ENCODE peak calls at places on chromosome X, in seven cellular contexts. Q, H, I, G, J, C and V are unnamed samples.

GRCh38 chrX:44223150-44223549 is 120.3 kb downstream of the EFHC2 start:
- DNase-seq in Q (no peak), H (no peak), I (no peak), G (no peak), J (peak), C (no peak), V (no peak)

GRCh38 chrX:110418220-110418856 is 59.7 kb downstream of the RTL9 start:
- DNase-seq in Q (peak), H (no peak), I (peak), G (peak), J (no peak), C (no peak), V (peak)

GRCh38 chrX:11190745-11191510 is 79.8 kb downstream of the HCCS start:
- DNase-seq in Q (no peak), H (no peak), I (no peak), G (peak), J (no peak), C (no peak), V (no peak)

GRCh38 chrX:139831689-139832456 is 101.0 kb downstream of the ATP11C start:
- DNase-seq in Q (no peak), H (no peak), I (no peak), G (peak), J (no peak), C (no peak), V (no peak)

GRCh38 chrX:42597481-42597880 is 180.5 kb downstream of the PPP1R2C start:
- DNase-seq in Q (no peak), H (no peak), I (no peak), G (no peak), J (no peak), C (no peak), V (no peak)

GRCh38 chrX:107226766-107227165 is 20.4 kb downstream of the DNAAF6 start:
- DNase-seq in Q (no peak), H (no peak), I (no peak), G (no peak), J (no peak), C (no peak), V (no peak)

GRCh38 chrX:43283187-43283586 is 372.9 kb upstream of the MAOA start:
- DNase-seq in Q (no peak), H (no peak), I (no peak), G (no peak), J (no peak), C (no peak), V (no peak)

GRCh38 chrX:11968991-11969390 is 169.3 kb upstream of the FRMPD4 start:
- DNase-seq in Q (no peak), H (no peak), I (no peak), G (no peak), J (no peak), C (no peak), V (no peak)

GRCh38 chrX:129310000-129310399 is 213.3 kb downstream of the SMARCA1 start:
- DNase-seq in Q (no peak), H (no peak), I (no peak), G (no peak), J (no peak), C (no peak), V (no peak)

GRCh38 chrX:101729986-101730385 is 70.3 kb upstream of the ARMCX2 start:
- DNase-seq in Q (no peak), H (no peak), I (no peak), G (no peak), J (no peak), C (no peak), V (no peak)

GRCh38 chrX:152206426-152206825 is 68.0 kb upstream of the MAGEA10 start:
- DNase-seq in Q (no peak), H (no peak), I (no peak), G (no peak), J (no peak), C (no peak), V (no peak)

GRCh38 chrX:50799531-50799961 is 14.4 kb downstream of the SHROOM4 start:
- DNase-seq in Q (no peak), H (peak), I (no peak), G (peak), J (no peak), C (no peak), V (no peak)

GRCh38 chrX:29257516-29257915 is 670.3 kb downstream of the IL1RAPL1 start:
- DNase-seq in Q (no peak), H (no peak), I (no peak), G (no peak), J (no peak), C (no peak), V (no peak)

GRCh38 chrX:107829880-107830279 is 4.2 kb downstream of the MID2 start:
- DNase-seq in Q (no peak), H (no peak), I (no peak), G (no peak), J (no peak), C (no peak), V (no peak)

GRCh38 chrX:46770006-46770816 is 11.3 kb upstream of the SLC9A7 start:
- DNase-seq in Q (no peak), H (no peak), I (no peak), G (no peak), J (no peak), C (no peak), V (no peak)

GRCh38 chrX:131633285-131633917 is 89.5 kb downstream of the OR13H1 start:
- DNase-seq in Q (peak), H (no peak), I (peak), G (peak), J (peak), C (no peak), V (peak)

GRCh38 chrX:85084770-85085393 is 81.2 kb downstream of the APOOL start:
- DNase-seq in Q (no peak), H (no peak), I (peak), G (peak), J (peak), C (no peak), V (no peak)

GRCh38 chrX:78831523-78831922 is 84.0 kb downstream of the LPAR4 start:
- DNase-seq in Q (no peak), H (no peak), I (no peak), G (no peak), J (no peak), C (no peak), V (no peak)

GRCh38 chrX:14290335-14290734 is 239.0 kb upstream of the GLRA2 start:
- DNase-seq in Q (no peak), H (no peak), I (no peak), G (no peak), J (no peak), C (no peak), V (no peak)

GRCh38 chrX:3518870-3519269 is 172.4 kb upstream of the MXRA5 start:
- DNase-seq in Q (no peak), H (peak), I (no peak), G (peak), J (peak), C (peak), V (no peak)

GRCh38 chrX:12447448-12448154 is 309.3 kb downstream of the FRMPD4 start:
- DNase-seq in Q (no peak), H (peak), I (no peak), G (peak), J (no peak), C (no peak), V (no peak)

GRCh38 chrX:34300871-34301270 is 168.8 kb upstream of the FAM47A start:
- DNase-seq in Q (peak), H (no peak), I (peak), G (peak), J (peak), C (no peak), V (no peak)

GRCh38 chrX:9671998-9672397 is 93.6 kb downstream of the GPR143 start:
- DNase-seq in Q (no peak), H (no peak), I (no peak), G (no peak), J (no peak), C (no peak), V (no peak)

GRCh38 chrX:129717902-129718301 is 20.9 kb upstream of the XPNPEP2 start:
- DNase-seq in Q (no peak), H (no peak), I (no peak), G (no peak), J (no peak), C (peak), V (no peak)

GRCh38 chrX:10158279-10158939 is 1.6 kb downstream of the CLCN4 start:
- DNase-seq in Q (peak), H (no peak), I (peak), G (peak), J (no peak), C (no peak), V (peak)

GRCh38 chrX:118418811-118419251 is 72.9 kb downstream of the WDR44 start:
- DNase-seq in Q (peak), H (no peak), I (no peak), G (no peak), J (no peak), C (no peak), V (no peak)

GRCh38 chrX:49761481-49761880 is 65.7 kb upstream of the PAGE1 start:
- DNase-seq in Q (peak), H (no peak), I (peak), G (peak), J (no peak), C (no peak), V (no peak)

GRCh38 chrX:1006156-1006730 is 206.2 kb downstream of the CRLF2 start:
- DNase-seq in Q (no peak), H (no peak), I (no peak), G (no peak), J (no peak), C (peak), V (no peak)

GRCh38 chrX:123869488-123869887 is 9.6 kb downstream of the XIAP start:
- DNase-seq in Q (no peak), H (no peak), I (no peak), G (no peak), J (no peak), C (no peak), V (no peak)

GRCh38 chrX:68936608-68937007 is 107.8 kb downstream of the EFNB1 start:
- DNase-seq in Q (no peak), H (peak), I (no peak), G (peak), J (no peak), C (no peak), V (no peak)

GRCh38 chrX:49862093-49862492 is 17.2 kb upstream of the USP27X start:
- DNase-seq in Q (no peak), H (no peak), I (no peak), G (no peak), J (no peak), C (no peak), V (no peak)

GRCh38 chrX:19085975-19086772 is 36.1 kb downstream of the ADGRG2 start:
- DNase-seq in Q (no peak), H (no peak), I (no peak), G (no peak), J (no peak), C (no peak), V (no peak)

GRCh38 chrX:37993857-37994619 is 12.3 kb upstream of the SYTL5 start:
- DNase-seq in Q (peak), H (no peak), I (no peak), G (peak), J (peak), C (no peak), V (no peak)

GRCh38 chrX:38233891-38234807 is 13.5 kb upstream of the SRPX start:
- DNase-seq in Q (no peak), H (peak), I (no peak), G (no peak), J (no peak), C (no peak), V (no peak)

GRCh38 chrX:72609313-72609712 is 36.7 kb upstream of the HDAC8 start:
- DNase-seq in Q (no peak), H (no peak), I (no peak), G (peak), J (no peak), C (no peak), V (no peak)

GRCh38 chrX:151004085-151004484 is 20.9 kb downstream of the HMGB3 start:
- DNase-seq in Q (no peak), H (no peak), I (no peak), G (no peak), J (no peak), C (no peak), V (no peak)
- TF ChIP-seq CTCF in Q (no peak), H (no peak), I (no peak), G (no peak), J (peak), C (no peak), V (no peak)

GRCh38 chrX:154047266-154047665 is 27.6 kb upstream of the IRAK1 start:
- DNase-seq in Q (no peak), H (no peak), I (no peak), G (no peak), J (no peak), C (no peak), V (no peak)
- TF ChIP-seq CTCF in Q (no peak), H (no peak), I (no peak), G (no peak), J (no peak), C (no peak), V (no peak)

GRCh38 chrX:25020391-25021131 is 4.8 kb upstream of the ARX start:
- DNase-seq in Q (peak), H (no peak), I (peak), G (peak), J (no peak), C (no peak), V (peak)

GRCh38 chrX:25019707-25020390 is 4.1 kb upstream of the ARX start:
- DNase-seq in Q (no peak), H (no peak), I (no peak), G (no peak), J (no peak), C (no peak), V (no peak)

GRCh38 chrX:25018682-25019081 is 2.9 kb upstream of the ARX start:
- DNase-seq in Q (no peak), H (no peak), I (no peak), G (no peak), J (no peak), C (no peak), V (no peak)

GRCh38 chrX:25022499-25023325 is 6.9 kb upstream of the ARX start:
- DNase-seq in Q (no peak), H (no peak), I (no peak), G (peak), J (no peak), C (no peak), V (peak)

GRCh38 chrX:25021132-25021498 is 5.3 kb upstream of the ARX start:
- DNase-seq in Q (no peak), H (no peak), I (no peak), G (no peak), J (no peak), C (no peak), V (no peak)
- TF ChIP-seq CTCF in Q (peak), H (no peak), I (no peak), G (no peak), J (no peak), C (no peak), V (peak)

GRCh38 chrX:136336623-136337022 is 35.9 kb downstream of the ADGRG4 start:
- DNase-seq in Q (no peak), H (no peak), I (no peak), G (no peak), J (peak), C (no peak), V (no peak)
- TF ChIP-seq CTCF in Q (peak), H (peak), I (peak), G (peak), J (peak), C (no peak), V (peak)